ENCODE peak calls at places on chromosomes 12 and 14, in nine cellular contexts. C, Y, S, J, F, A, D, V and N are unnamed samples.

GRCh38 chr14:35399083-35399807 is 5.3 kb downstream of the NFKBIA start:
- DNase-seq in C (no peak), Y (no peak), S (no peak), J (no peak), F (no peak), A (no peak), D (no peak), V (no peak), N (no peak)

GRCh38 chr12:88036368-88036965 is 7.3 kb upstream of the C12orf50 start:
- DNase-seq in C (no peak), Y (no peak), S (peak; percentile 14), J (peak; percentile 50), F (no peak), A (no peak), D (no peak), V (no peak), N (no peak)

GRCh38 chr12:73769337-73769736 is 768.3 kb upstream of the ATXN7L3B start:
- DNase-seq in C (no peak), Y (no peak), S (no peak), J (no peak), F (no peak), A (no peak), D (no peak), V (no peak), N (no peak)

GRCh38 chr12:111034148-111034910 is 114.0 kb upstream of the MYL2 start:
- DNase-seq in C (no peak), Y (peak; percentile 72), S (no peak), J (peak; percentile 1), F (no peak), A (no peak), D (peak; percentile 65), V (no peak), N (no peak)

GRCh38 chr12:43210437-43211197 is 341.4 kb downstream of the ADAMTS20 start:
- DNase-seq in C (no peak), Y (no peak), S (peak; percentile 91), J (peak; percentile 95), F (peak; percentile 30), A (no peak), D (no peak), V (no peak), N (peak; percentile 71)

GRCh38 chr14:71246539-71246938 is 339.3 kb downstream of the PCNX1 start:
- DNase-seq in C (no peak), Y (no peak), S (no peak), J (no peak), F (no peak), A (no peak), D (no peak), V (no peak), N (no peak)

GRCh38 chr12:122813310-122813713 is 21.9 kb upstream of the HIP1R start:
- DNase-seq in C (no peak), Y (no peak), S (no peak), J (no peak), F (peak; percentile 58), A (no peak), D (no peak), V (no peak), N (peak; percentile 39)

GRCh38 chr12:17592472-17592871 is 497.5 kb downstream of the RERGL start:
- DNase-seq in C (no peak), Y (no peak), S (no peak), J (no peak), F (no peak), A (no peak), D (no peak), V (no peak), N (no peak)

GRCh38 chr14:66804141-66804540 is 296.2 kb downstream of the GPHN start:
- DNase-seq in C (no peak), Y (no peak), S (no peak), J (no peak), F (no peak), A (no peak), D (no peak), V (no peak), N (no peak)

GRCh38 chr14:90115780-90116179 is 54.0 kb downstream of the KCNK13 start:
- DNase-seq in C (no peak), Y (no peak), S (no peak), J (no peak), F (no peak), A (no peak), D (no peak), V (no peak), N (no peak)

GRCh38 chr14:90109858-90110257 is 48.1 kb downstream of the KCNK13 start:
- DNase-seq in C (no peak), Y (peak; percentile 29), S (no peak), J (no peak), F (no peak), A (no peak), D (no peak), V (no peak), N (no peak)

GRCh38 chr14:90116444-90116843 is 54.6 kb downstream of the KCNK13 start:
- DNase-seq in C (no peak), Y (no peak), S (no peak), J (no peak), F (no peak), A (no peak), D (no peak), V (no peak), N (no peak)

GRCh38 chr14:90111895-90112534 is 50.2 kb downstream of the KCNK13 start:
- DNase-seq in C (no peak), Y (no peak), S (peak; percentile 74), J (peak; percentile 89), F (no peak), A (no peak), D (no peak), V (no peak), N (no peak)

GRCh38 chr14:90114554-90114953 is 52.8 kb downstream of the KCNK13 start:
- DNase-seq in C (no peak), Y (peak; percentile 34), S (no peak), J (no peak), F (no peak), A (no peak), D (no peak), V (no peak), N (no peak)
- TF ChIP-seq CTCF in C (no peak), Y (peak; percentile 48), S (no peak), J (no peak), F (no peak), A (no peak), D (no peak), V (no peak), N (no peak)

DNA sequence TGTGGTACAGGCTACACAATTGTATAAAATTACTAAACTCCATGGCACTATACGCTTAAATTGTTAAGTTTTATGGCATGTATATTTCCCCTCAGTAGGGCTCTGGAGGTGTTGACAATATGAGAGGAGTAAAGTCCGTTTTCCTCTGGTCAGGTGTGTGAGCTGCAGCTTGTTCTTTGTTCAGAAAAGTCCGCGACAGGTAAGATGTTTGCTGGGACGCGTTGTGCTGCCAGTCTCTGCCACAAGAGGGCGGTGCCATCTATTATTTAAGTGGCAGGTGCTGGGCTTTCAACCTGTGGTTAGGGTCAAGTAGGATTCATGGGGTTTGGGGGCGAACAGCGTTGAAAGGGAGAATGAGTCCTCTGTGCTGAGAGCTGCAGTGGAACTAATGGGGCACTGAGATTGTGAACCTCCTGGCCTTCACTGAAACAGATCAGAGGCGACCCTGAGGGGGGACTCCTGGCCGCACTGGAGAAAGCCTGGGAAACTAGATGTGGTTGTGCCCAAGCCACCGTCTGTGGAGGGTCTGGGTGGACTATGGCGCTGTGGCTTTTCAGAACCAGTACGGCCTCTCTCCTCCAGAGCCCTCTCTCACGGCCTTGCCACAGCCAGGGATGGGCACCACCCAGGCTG is 179.0 kb downstream of the SLC15A4 start:
- DNase-seq in C (no peak), Y (peak; percentile 69), S (no peak), J (no peak), F (peak; percentile 71), A (peak; percentile 63), D (peak; percentile 56), V (peak; percentile 33), N (peak; percentile 63)
- TF ChIP-seq CTCF in C (peak; percentile 56), Y (peak; percentile 91), S (peak; percentile 34), J (no peak), F (peak; percentile 78), A (peak; percentile 42), D (peak; percentile 77), V (peak; percentile 39), N (peak; percentile 70)

DNA sequence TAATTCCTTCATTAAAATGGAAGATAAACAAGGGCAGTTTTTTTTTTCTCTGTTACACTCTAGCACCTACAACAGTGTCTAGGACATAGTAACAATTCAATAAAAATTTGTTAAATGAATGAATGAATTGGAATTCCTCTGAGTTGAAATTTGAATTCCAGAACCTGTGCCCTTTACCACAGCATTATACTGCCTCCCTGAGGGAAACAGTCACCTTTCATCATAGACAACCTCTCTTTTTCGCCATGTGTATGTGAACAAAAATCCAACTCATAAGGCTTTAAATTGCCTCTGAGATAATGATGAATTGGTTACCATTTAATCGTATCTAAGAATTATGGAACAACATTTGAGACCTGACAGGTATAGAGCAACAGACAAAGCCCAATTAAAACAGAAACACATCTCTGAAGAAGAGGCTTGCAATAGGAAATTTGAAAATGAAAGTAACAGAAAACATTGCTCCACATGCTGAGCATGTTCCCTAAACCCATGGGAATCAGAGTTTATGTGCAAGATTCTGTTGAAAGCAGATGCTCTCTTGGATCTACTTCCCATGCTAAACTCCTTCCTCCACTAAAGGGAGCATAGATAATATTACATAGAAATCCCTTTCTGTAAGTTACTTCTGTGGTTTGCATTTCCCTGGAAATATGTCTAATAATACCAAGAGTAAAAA is 657.8 kb downstream of the GALC start:
- DNase-seq in C (no peak), Y (no peak), S (no peak), J (no peak), F (no peak), A (no peak), D (no peak), V (no peak), N (no peak)
- TF ChIP-seq CTCF in C (no peak), Y (peak; percentile 40), S (peak; percentile 9), J (peak; percentile 13), F (no peak), A (no peak), D (no peak), V (no peak), N (no peak)

GRCh38 chr14:23525611-23526010 is 26.0 kb downstream of the ZFHX2 start:
- DNase-seq in C (no peak), Y (no peak), S (no peak), J (no peak), F (no peak), A (no peak), D (no peak), V (no peak), N (no peak)

GRCh38 chr14:23531391-23531790 is 20.2 kb downstream of the ZFHX2 start:
- DNase-seq in C (no peak), Y (no peak), S (no peak), J (no peak), F (no peak), A (no peak), D (no peak), V (no peak), N (no peak)

GRCh38 chr14:23529016-23529740 is 22.4 kb downstream of the ZFHX2 start:
- DNase-seq in C (no peak), Y (no peak), S (no peak), J (no peak), F (no peak), A (no peak), D (no peak), V (no peak), N (no peak)

GRCh38 chr14:23530360-23531055 is 21.1 kb downstream of the ZFHX2 start:
- DNase-seq in C (no peak), Y (no peak), S (no peak), J (no peak), F (no peak), A (no peak), D (no peak), V (no peak), N (no peak)

DNA sequence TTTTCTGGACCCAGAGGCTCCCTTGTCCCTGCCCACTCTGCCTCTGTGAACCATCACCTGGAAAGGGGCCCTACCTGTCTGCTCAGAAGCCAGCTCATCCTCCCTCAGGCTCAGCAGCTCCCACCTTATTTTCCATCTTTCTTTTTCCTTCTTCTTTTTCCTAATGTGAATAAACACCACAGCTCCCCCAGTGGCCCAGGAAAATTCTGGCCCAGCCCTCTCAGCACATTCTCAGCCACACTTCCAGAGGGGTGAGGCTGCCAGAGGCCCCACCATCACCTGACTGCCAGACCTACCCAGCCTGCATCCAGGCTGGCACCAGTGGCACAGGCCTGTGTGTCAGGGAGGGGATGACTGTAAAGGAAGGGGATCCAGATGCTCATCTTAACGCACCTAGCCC is 23.0 kb downstream of the ZFHX2 start:
- DNase-seq in C (no peak), Y (peak; percentile 28), S (no peak), J (no peak), F (no peak), A (no peak), D (no peak), V (no peak), N (no peak)
- TF ChIP-seq CTCF in C (no peak), Y (peak; percentile 40), S (peak; percentile 31), J (peak; percentile 23), F (no peak), A (no peak), D (no peak), V (no peak), N (no peak)